ENCODE peak calls at places on chromosomes 12 and 14, in four cellular contexts. B is CD8-positive, alpha-beta T cell; Q is A673; I is effector memory CD4-positive, alpha-beta T cell. M is an unnamed sample. For H3K4me1 and H3K36me3, the result is how much of the 10 kb centered on the place peaks cover.

GRCh38 chr14:68554231-68554630 is 238.6 kb downstream of the ZFP36L1 start:
- DNase-seq in Q (no peak), I (no peak), B (no peak), M (no peak)

GRCh38 chr12:9148926-9149325 is 33.2 kb upstream of the A2M start:
- DNase-seq in B (no peak), I (no peak), Q (no peak), M (no peak)

GRCh38 chr12:100229036-100229635 is 28.5 kb downstream of the ACTR6 start:
- DNase-seq in Q (peak), B (no peak), I (no peak), M (no peak)

GRCh38 chr12:100528044-100528443 is 45.4 kb upstream of the GAS2L3 start:
- DNase-seq in B (no peak), Q (no peak), I (no peak), M (no peak)

GRCh38 chr14:76773188-76773885 is 12.1 kb downstream of the VASH1 start:
- DNase-seq in Q (no peak), B (no peak), I (no peak), M (no peak)

GRCh38 chr14:77498120-77498979 is at the start of gene ISM2:
- DNase-seq in B (peak), I (no peak), Q (peak), M (peak)

GRCh38 chr12:47752552-47752951 is 6.1 kb downstream of the RAPGEF3 start:
- DNase-seq in I (no peak), B (no peak), Q (no peak), M (no peak)

GRCh38 chr14:92135269-92135668 is 13.5 kb downstream of the CPSF2 start:
- DNase-seq in B (no peak), I (no peak), Q (peak), M (peak)

DNA sequence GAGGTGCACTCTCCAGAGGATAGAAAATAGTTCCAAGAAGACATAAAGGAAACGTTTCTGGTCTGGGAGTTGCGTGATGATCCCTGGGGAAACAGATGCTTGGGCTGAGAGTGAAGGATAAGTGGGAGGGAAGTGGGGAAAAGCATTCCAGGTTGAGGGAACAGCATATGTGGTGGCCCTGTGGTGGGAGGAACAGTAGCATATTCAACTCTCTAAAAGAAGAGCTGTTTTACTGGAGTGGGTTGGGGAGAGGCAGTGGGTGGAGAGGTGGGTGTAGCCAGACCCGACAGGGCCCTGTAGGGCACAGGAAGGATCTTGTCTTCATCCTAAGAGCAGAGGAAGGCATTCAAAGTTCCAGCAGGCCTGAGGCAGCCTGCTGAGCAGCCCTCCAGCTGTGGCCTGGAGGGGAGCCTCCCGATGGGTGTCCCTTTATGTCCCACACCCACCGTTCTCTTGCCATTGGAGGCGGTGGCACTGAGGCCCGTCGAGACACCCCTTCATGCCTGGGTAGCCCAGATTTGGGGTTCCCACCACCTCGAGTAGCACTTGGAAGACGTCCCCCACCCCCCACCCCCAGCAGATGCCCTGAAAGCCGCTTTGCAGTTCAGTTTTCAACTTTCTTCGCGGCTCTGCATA is 310.5 kb upstream of the FKBP4 start:
- DNase-seq in Q (no peak), I (no peak), B (no peak), M (no peak)
- H3K4me1 ChIP-seq in Q (under half), I (under half), B (under half), M (under half)

GRCh38 chr14:51396222-51396815 is 156.3 kb downstream of the TMX1 start:
- DNase-seq in B (no peak), I (no peak), Q (no peak), M (no peak)
- H3K4me3 ChIP-seq in B (no peak), I (no peak), Q (no peak), M (no peak)

DNA sequence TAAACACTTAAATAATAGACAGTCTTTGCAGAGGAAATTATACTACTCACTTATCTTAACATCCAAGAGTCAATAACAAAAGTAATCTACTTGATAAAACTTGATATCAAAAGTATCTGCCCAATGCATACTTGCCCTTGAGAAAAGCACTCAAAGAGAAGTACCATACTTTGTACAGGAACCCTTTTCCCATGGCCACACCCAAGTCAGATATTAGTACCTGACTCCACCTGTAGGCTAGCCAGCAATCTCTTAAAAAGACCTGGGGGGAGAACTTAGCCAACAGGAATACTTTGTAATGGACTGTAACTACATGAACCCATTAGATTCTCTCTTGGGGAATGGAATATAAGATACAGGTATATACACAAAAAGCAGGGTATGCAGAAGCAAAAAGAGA is 99.6 kb upstream of the HECTD1 start:
- DNase-seq in B (no peak), I (no peak), Q (no peak), M (no peak)
- H3K36me3 ChIP-seq in B (under half), I (under half), Q (under half), M (under half)

DNA sequence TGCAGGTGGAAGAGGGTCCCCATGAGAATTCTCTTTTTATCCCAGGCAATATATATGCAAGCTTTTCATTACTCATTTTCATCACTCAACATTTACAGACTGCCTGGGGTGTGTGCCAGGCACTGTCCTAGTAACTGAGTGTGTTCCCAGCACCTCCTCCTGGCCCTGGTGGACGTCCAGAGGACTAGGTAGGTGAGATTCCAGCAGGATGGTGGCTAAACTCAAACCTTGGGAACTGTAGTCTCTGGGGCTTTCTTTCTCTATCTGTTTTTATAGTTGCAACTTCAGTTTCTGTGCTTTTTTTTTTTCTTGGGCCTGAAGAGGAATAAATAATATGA is 63.8 kb downstream of the SUSD6 start:
- DNase-seq in Q (no peak), B (no peak), I (no peak), M (no peak)
- H3K4me1 ChIP-seq in Q (under half), B (half or more), I (under half), M (under half)

DNA sequence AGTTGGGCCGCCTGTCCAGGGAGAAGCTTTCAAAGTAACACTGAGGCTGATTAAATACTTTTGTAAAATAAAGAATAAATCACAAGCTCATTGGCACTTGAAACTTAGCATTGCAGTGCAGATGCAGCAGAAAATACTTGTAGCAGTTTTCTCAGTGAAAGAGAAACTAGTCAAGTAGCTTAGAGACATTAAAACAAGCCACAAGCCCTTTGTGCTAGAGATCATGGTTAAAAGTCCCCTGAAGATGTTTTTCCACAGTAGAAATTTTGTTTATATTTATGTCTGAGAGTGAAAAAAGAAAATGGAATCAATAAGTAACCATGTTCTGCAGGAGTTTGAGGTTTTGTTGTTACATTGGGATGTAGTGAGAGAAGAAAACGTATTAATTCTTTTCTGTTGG is 5.9 kb downstream of the PSEN1 start:
- DNase-seq in Q (no peak), B (no peak), I (no peak), M (no peak)
- H3K4me3 ChIP-seq in Q (no peak), B (no peak), I (no peak), M (no peak)

DNA sequence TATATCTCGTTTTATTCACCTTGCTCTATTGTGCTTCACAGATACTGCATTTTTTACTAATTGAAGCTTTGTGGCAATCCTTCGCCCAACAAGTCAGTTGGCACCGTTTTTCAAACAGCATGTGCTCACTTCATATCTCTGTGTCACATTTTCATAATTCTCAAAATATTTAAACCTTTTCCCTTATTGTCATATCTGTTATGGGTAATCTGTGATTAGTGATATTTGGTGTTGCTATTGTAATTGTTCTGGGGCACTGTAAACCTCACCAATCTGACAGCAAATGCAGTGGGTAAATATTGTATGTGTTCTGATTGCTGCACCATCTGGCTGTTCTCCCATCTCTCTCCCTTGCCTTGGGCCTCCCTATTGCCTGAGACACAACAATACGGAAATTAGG is 191.3 kb downstream of the BTG1 start:
- DNase-seq in B (no peak), Q (no peak), I (no peak), M (no peak)
- H3K36me3 ChIP-seq in B (under half), Q (under half), I (under half), M (under half)

GRCh38 chr14:61489932-61490331 is 168.6 kb downstream of the PRKCH start:
- DNase-seq in B (no peak), I (no peak), Q (no peak), M (no peak)

GRCh38 chr14:61491224-61491623 is 169.8 kb downstream of the PRKCH start:
- DNase-seq in Q (no peak), I (no peak), B (no peak), M (no peak)

GRCh38 chr14:61493239-61493638 is 171.9 kb downstream of the PRKCH start:
- DNase-seq in Q (no peak), B (no peak), I (no peak), M (no peak)

GRCh38 chr14:61492474-61492873 is 171.1 kb downstream of the PRKCH start:
- DNase-seq in I (no peak), Q (no peak), B (no peak), M (peak)

DNA sequence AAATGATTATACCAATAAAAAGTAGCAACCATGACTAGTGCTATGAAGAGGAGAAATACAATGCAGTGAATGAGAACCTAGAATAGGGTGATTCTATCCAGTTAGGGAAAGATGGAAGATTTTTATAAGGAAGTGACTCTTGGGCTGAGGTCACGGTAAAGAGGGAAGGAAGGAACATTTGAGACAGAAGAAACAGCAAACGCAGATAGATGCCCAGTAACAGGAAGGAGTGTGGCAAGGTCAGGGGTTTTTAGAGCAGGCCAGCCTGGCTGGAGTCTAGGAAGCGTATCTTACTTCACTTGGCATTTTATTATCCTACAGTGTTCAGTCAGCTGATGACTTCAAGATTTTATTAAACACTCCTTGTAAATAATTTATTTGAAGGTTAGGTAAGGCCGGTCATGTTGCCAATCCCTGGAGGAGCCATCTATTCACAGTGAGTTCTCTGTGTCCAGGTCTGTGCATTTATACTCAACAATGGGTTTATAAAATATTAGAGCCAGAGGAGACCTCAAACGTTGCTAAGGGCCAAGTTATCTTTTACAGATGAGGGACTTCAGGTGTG is 170.6 kb downstream of the PRKCH start:
- DNase-seq in I (no peak), Q (no peak), B (no peak), M (no peak)
- H3K4me1 ChIP-seq in I (under half), Q (under half), B (under half), M (under half)

GRCh38 chr12:1544991-1545700 is 49.2 kb downstream of the FBXL14 start:
- DNase-seq in I (no peak), Q (peak), B (no peak), M (no peak)
- H3K4me3 ChIP-seq in I (no peak), Q (no peak), B (no peak), M (no peak)

DNA sequence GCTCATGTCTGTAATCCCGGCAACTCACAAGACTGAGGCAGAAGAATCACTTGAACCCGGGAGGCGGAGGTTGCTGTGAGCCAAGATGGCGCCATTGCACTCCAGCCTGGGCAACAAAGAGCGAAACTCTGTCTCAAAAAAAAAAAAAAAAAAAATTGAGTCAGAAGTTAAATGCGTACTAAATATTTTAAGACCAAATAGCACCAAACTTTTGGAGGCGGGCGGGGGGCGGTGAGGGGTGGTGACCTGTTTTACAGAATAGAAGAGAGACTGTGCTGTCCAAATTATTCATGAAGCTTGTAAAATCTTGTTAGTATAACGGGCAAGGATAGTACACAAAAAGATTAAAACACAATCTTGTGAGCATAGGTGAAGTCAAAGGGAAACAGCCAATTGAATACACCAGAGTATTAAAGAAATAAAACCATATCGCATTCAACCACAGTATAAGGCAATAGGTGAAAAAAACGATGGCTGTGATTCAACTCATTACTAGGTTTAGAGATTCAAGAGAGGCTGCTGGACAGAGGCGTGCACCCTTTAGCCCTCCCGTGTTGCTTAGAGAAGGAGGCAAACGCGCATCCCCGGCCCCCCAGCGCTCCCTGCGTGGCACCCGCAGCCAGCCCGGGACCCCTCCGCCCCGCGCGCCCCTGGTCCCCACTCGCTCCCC is 571 bp downstream of the ZNF891 start:
- DNase-seq in I (no peak), Q (no peak), B (no peak), M (no peak)
- H3K36me3 ChIP-seq in I (under half), Q (under half), B (under half), M (under half)

GRCh38 chr12:65938807-65939206 is 114.5 kb downstream of the HMGA2 start:
- DNase-seq in B (no peak), Q (no peak), I (no peak), M (no peak)
- H3K4me1 ChIP-seq in B (under half), Q (half or more), I (under half), M (under half)